ENCODE peak calls at places on chromosomes 1 and 21, in four cellular contexts. O is BE2C; E is CD8-positive, alpha-beta T cell; D is colonic mucosa. P is an unnamed sample.
A peak's percentile ranks its signal among the peaks of the same experiment; 100 is the strongest.

GRCh38 chr21:45870851-45871615 is 110.5 kb upstream of the COL6A1 start:
- DNase-seq in O (no peak), E (no peak), D (no peak), P (no peak)

GRCh38 chr1:147516157-147516917 is 25.0 kb upstream of the BCL9 start:
- DNase-seq in O (no peak), E (no peak), D (no peak), P (no peak)

GRCh38 chr1:199866210-199866617 is 161.3 kb upstream of the NR5A2 start:
- DNase-seq in O (no peak), E (no peak), D (no peak), P (no peak)

GRCh38 chr1:181643631-181644030 is 160.3 kb downstream of the CACNA1E start:
- DNase-seq in O (no peak), E (no peak), D (no peak), P (no peak)

GRCh38 chr21:45592208-45592619 is 50.0 kb upstream of the SLC19A1 start:
- DNase-seq in O (no peak), E (peak; percentile 13), D (no peak), P (no peak)

GRCh38 chr21:37855568-37856391 is 60.5 kb downstream of the KCNJ6 start:
- DNase-seq in O (no peak), E (no peak), D (no peak), P (peak; percentile 96)

GRCh38 chr21:27408826-27409225 is 441.9 kb upstream of the ADAMTS5 start:
- DNase-seq in O (no peak), E (no peak), D (no peak), P (no peak)

GRCh38 chr1:205430631-205431305 is 8.9 kb upstream of the LEMD1 start:
- DNase-seq in O (no peak), E (peak; percentile 29), D (peak; percentile 80), P (peak; percentile 15)

GRCh38 chr1:206570529-206570928 is 41.7 kb downstream of the EIF2D start:
- DNase-seq in O (no peak), E (no peak), D (no peak), P (no peak)

GRCh38 chr1:56284933-56285332 is 294.4 kb downstream of the PLPP3 start:
- DNase-seq in O (no peak), E (no peak), D (no peak), P (peak; percentile 94)

GRCh38 chr1:27366113-27366410 is 699 bp downstream of the MAP3K6 start:
- DNase-seq in O (peak; percentile 88), E (peak; percentile 62), D (peak; percentile 89), P (peak; percentile 63)

GRCh38 chr1:179234863-179235262 is 5.4 kb upstream of the ABL2 start:
- DNase-seq in O (no peak), E (no peak), D (no peak), P (no peak)

GRCh38 chr1:8091691-8092090 is 65.6 kb upstream of the ERRFI1 start:
- DNase-seq in O (no peak), E (no peak), D (no peak), P (no peak)

GRCh38 chr1:27299385-27300252 is 22.3 kb upstream of the TMEM222 start:
- DNase-seq in O (peak; percentile 53), E (no peak), D (peak; percentile 53), P (peak; percentile 100)

GRCh38 chr1:1435911-1436633 is 582 bp downstream of the VWA1 start:
- DNase-seq in O (peak; percentile 20), E (no peak), D (peak; percentile 30), P (no peak)

GRCh38 chr1:232127190-232127589 is 500.6 kb downstream of the DISC1 start:
- DNase-seq in O (no peak), E (no peak), D (no peak), P (peak; percentile 85)

GRCh38 chr1:6447016-6447817 is 18.8 kb downstream of the TNFRSF25 start:
- DNase-seq in O (no peak), E (no peak), D (no peak), P (no peak)
- TF ChIP-seq CTCF in O (no peak), E (no peak), D (no peak), P (no peak)

GRCh38 chr1:87318056-87318650 is 10.5 kb upstream of the LMO4 start:
- DNase-seq in O (no peak), E (no peak), D (no peak), P (no peak)
- H3K4me3 ChIP-seq in O (no peak overlapping the region), E (no peak overlapping the region), D (no peak overlapping the region), P (no peak overlapping the region)

DNA sequence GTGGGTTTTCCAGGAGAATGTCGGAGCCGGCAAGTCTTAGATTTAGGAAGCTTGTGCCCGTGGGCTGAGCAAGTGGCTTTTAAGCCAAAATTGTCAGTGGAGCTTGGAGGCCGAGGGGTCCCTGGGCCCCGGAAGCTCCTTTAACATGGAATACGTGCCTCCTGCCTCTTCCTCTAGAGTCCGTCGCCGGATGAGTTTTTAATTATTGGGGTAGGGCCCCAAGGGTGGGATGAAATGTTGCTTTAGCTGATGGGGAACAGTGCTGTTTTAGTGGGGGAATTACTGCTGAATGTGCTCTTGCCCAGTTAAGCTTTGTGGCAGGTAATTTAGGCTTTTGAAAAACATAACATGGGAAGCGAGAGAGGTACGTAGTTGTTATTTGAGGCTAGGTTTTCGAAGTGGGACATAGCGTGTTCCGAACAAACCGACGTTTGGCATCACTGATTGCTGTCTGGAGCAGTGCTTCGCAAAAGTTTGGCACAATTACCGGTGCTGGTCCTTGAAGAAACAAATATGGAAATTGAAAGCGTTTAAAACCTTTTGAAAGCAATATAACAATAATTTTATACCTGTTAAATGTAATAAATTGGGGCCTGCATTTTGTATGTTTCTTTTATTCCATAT is 809 bp downstream of the RPL5 start:
- DNase-seq in O (no peak), E (no peak), D (no peak), P (peak; percentile 37)
- TF ChIP-seq CTCF in O (no peak), E (no peak), D (no peak), P (no peak)

DNA sequence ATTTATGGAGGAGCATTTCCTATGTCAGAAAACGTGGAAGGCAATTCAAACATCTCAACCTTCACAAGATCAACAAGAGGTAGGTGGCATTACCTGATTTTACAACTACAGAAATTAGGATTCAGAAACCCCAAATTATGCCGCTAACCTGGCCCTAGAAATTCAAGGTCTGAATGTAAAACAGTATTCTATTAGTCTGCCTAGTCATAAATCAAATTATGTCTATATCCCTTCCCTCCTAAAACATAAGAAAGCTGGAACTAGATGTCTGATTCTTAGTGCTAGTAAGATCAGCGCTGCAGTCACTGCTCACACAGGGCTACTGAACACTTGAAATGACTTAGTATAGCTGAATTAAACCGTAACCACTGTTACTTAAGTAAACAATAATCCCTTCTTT is 1.4 kb downstream of the TOMM20 start:
- DNase-seq in O (no peak), E (no peak), D (no peak), P (peak; percentile 9)
- H3K4me3 ChIP-seq in O (peak overlapping the region; percentile 100), E (peak overlapping the region; percentile 83), D (peak overlapping the region; percentile 87), P (peak overlapping the region; percentile 98)

GRCh38 chr1:85168884-85169283 is 31.9 kb downstream of the SYDE2 start:
- DNase-seq in O (no peak), E (no peak), D (no peak), P (no peak)
- TF ChIP-seq CTCF in O (no peak), E (no peak), D (no peak), P (no peak)

DNA sequence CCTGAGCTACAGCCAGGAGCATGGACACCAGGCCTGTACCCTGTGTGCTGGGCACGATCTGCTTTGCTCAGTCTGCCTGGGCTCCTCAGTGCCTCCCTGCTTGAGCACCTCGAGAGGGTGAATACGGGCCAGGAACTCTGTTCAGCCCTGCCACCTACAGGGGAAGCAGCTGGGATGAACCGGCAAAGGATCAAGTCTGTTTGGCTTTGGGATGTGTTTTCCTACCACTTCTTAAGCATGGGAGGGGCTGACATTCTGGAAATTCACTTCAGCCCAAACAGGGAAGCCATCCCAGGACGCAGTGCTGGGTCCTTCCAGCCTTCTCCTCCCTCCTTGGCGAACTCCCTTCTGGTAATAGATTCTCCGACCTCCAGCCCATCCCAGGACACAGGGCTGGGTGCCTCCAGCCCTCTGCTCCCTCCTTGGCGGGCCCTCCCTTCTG is 55.8 kb upstream of the SELENON start:
- DNase-seq in O (peak; percentile 68), E (no peak), D (peak; percentile 65), P (peak; percentile 71)
- H3K4me3 ChIP-seq in O (no peak overlapping the region), E (no peak overlapping the region), D (no peak overlapping the region), P (no peak overlapping the region)

DNA sequence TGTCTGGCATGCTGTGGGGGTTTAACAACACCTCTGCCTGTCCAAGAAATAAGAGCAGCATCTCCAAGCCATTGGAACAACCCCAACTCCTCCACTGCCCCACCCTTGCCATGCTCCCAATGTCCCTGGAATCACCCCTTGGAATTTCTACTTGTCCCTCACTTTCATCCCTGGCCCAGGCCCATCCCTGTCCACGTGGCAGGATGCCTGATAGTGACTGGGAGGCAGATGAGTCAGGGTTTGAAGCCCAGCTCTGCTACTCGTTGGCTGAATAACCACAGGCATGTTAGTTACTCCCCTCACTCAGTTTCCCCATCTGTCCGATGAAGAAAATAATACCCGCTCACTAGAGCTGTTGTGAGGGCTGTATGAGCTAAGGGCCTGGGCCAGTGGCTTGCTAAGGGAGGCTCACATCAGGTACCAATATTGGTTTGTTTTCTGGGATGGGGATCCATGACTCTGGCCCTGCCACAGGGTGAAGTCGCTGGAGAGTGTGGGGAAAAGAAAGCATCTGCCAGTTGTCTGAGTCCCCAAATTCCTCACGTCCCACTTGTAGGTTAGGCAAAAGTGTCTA is 99.4 kb upstream of the TLR5 start:
- DNase-seq in O (no peak), E (no peak), D (no peak), P (peak; percentile 31)
- TF ChIP-seq CTCF in O (no peak), E (no peak), D (no peak), P (no peak)

DNA sequence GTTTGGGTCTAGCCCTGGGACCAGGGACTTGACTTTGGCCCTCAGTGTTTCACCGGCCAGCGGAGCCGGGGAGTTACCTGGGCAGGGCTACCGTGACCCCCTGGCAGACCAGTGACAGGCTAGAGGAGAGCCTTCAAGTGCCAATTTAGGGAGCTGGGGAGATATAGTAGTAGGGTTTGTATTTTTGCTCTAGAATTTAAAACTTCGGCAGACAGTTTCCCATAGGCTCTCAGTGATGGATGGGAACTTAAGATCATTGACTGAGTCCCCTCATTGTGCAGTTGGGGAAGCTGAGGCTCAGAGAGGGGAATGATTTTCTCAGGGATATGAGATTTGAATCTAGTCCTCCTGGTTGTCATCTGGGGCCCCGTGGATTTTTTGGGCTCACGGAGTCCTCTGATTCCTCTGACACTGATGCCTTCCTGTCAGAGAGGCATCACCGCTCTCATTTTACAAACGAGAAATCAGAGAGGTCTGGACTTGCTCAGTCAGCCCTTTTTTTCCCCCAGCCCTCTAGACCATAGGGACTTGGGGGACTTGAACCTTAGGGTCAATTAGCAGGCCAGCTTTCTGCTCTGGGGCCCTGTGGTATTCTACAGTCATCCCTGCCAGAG is 58.3 kb upstream of the ACOT11 start:
- DNase-seq in O (no peak), E (no peak), D (no peak), P (no peak)
- H3K4me3 ChIP-seq in O (peak overlapping the region; percentile 60), E (peak overlapping the region; percentile 90), D (peak overlapping the region; percentile 61), P (no peak overlapping the region)

DNA sequence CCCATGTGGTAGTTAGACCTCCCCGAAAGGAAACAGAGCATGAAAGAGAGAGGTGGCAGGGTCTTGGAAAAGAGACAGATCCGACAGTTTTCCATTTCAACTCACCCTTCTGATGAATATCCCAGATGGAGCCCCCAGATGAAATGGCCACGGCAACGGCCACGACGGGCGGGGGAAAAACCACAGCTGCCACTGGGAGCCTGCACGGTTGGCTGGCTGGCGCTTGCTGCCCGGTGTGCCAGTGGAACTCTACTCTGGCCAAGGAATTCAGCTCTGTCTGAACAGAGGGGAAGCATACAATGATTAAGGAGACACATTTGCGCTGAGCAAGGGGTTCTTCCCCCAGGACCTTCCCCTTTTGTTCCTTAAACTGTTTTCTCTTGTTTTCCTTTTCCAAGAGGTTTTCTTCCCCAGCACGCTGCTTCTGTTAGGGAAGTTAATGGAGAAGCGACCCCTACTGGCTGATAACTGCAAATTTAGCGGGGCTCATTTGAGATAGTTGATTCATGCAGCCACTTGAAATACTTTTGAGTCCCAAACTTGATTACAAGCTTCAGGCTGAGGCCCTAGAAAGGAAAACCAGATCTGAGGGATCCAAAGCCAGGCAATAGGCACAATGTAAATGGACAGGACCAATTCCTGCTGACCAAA is 1122.5 kb downstream of the NCAM2 start:
- DNase-seq in O (no peak), E (no peak), D (no peak), P (no peak)
- TF ChIP-seq CTCF in O (peak; percentile 48), E (no peak), D (no peak), P (no peak)